ENCODE peak calls at places on chromosome 22, in four cellular contexts. A is K562, P is HepG2, Z is WTC11. R is an unnamed sample.

GRCh38 chr22:28594784-28595324 is 84.8 kb downstream of the TTC28 start:
- DNase-seq in P (peak; percentile 54), Z (no peak), A (peak; percentile 61), R (no peak)

GRCh38 chr22:17576475-17576874 is 13.2 kb downstream of the SLC25A18 start:
- DNase-seq in A (peak; percentile 32), Z (no peak), P (no peak), R (no peak)

GRCh38 chr22:23249506-23250423 is 69.5 kb downstream of the BCR start:
- DNase-seq in Z (no peak), P (no peak), A (peak; percentile 86), R (no peak)

GRCh38 chr22:50701076-50701419 is 28.4 kb downstream of the SHANK3 start:
- DNase-seq in P (peak; percentile 18), Z (peak; percentile 8), A (no peak), R (no peak)

GRCh38 chr22:48838376-48838775 is 989.3 kb downstream of the BRD1 start:
- DNase-seq in P (no peak), A (no peak), Z (no peak), R (no peak)

GRCh38 chr22:48442663-48443062 is 1385.0 kb downstream of the BRD1 start:
- DNase-seq in Z (no peak), P (no peak), A (no peak), R (no peak)

GRCh38 chr22:31646186-31647019 is 15.6 kb downstream of the PISD start:
- DNase-seq in A (peak; percentile 26), Z (no peak), P (peak; percentile 87), R (no peak)

GRCh38 chr22:33918676-33919590 is 1.3 kb downstream of the LARGE1 start:
- DNase-seq in Z (peak; percentile 23), A (no peak), P (peak; percentile 26), R (no peak)

GRCh38 chr22:30444632-30445437 is 19.3 kb downstream of the MTFP1 start:
- DNase-seq in Z (peak; percentile 85), P (peak; percentile 41), A (peak; percentile 84), R (no peak)

GRCh38 chr22:49229483-49230193 is 598.0 kb downstream of the BRD1 start:
- DNase-seq in Z (no peak), A (no peak), P (no peak), R (no peak)

GRCh38 chr22:49827853-49828598 is at the start of gene BRD1:
- DNase-seq in P (no peak), A (peak; percentile 70), Z (no peak), R (no peak)

GRCh38 chr22:30565341-30565740 is 9.1 kb downstream of the GAL3ST1 start:
- DNase-seq in P (no peak), A (no peak), Z (no peak), R (no peak)

GRCh38 chr22:40666151-40666848 is 13.0 kb upstream of the MCHR1 start:
- DNase-seq in A (no peak), Z (no peak), P (no peak), R (no peak)

GRCh38 chr22:21865041-21865440 is 2.4 kb downstream of the MAPK1 start:
- DNase-seq in A (peak; percentile 82), Z (no peak), P (no peak), R (no peak)

GRCh38 chr22:30020511-30020910 is 59.8 kb upstream of the HORMAD2 start:
- DNase-seq in Z (no peak), P (no peak), A (no peak), R (no peak)

GRCh38 chr22:45709866-45710265 is 38.2 kb downstream of the ATXN10 start:
- DNase-seq in P (no peak), A (no peak), Z (no peak), R (no peak)

GRCh38 chr22:31173386-31174145 is 13.6 kb downstream of the RNF185 start:
- DNase-seq in P (no peak), Z (no peak), A (no peak), R (no peak)

GRCh38 chr22:22666307-22667091 is 22.1 kb downstream of the GGTLC2 start:
- DNase-seq in A (peak; percentile 90), P (peak; percentile 11), Z (peak; percentile 71), R (no peak)

GRCh38 chr22:22955866-22956535 is 68.4 kb downstream of the IGLL5 start:
- DNase-seq in P (peak; percentile 59), Z (peak; percentile 72), A (peak; percentile 98), R (no peak)

GRCh38 chr22:21646608-21647590 is 4.8 kb downstream of the SDF2L1 start:
- DNase-seq in Z (peak; percentile 85), A (peak; percentile 99), P (peak; percentile 71), R (peak; percentile 52)

GRCh38 chr22:21815357-21815756 is 52.1 kb downstream of the MAPK1 start:
- DNase-seq in A (no peak), P (no peak), Z (no peak), R (no peak)

GRCh38 chr22:48568736-48569330 is 1258.8 kb downstream of the BRD1 start:
- DNase-seq in P (no peak), Z (no peak), A (no peak), R (no peak)

GRCh38 chr22:28736296-28737155 is 5.1 kb downstream of the CHEK2 start:
- DNase-seq in P (no peak), A (no peak), Z (no peak), R (no peak)

GRCh38 chr22:31238057-31238456 is 26.0 kb downstream of the LIMK2 start:
- DNase-seq in P (no peak), Z (no peak), A (no peak), R (no peak)

GRCh38 chr22:21457023-21457787 is 10.0 kb upstream of the TMEM191C start:
- DNase-seq in P (peak; percentile 65), A (no peak), Z (peak; percentile 12), R (no peak)

GRCh38 chr22:30574095-30574981 is at the start of gene GAL3ST1:
- DNase-seq in P (peak; percentile 77), A (no peak), Z (peak; percentile 61), R (no peak)

GRCh38 chr22:21624120-21624879 is 5.5 kb downstream of the YDJC start:
- DNase-seq in A (peak; percentile 97), P (no peak), Z (peak; percentile 85), R (no peak)

GRCh38 chr22:41915035-41915782 is at the start of gene SHISA8:
- DNase-seq in P (no peak), A (peak; percentile 61), Z (peak; percentile 62), R (no peak)

GRCh38 chr22:32661737-32662586 is 139.5 kb upstream of the TIMP3 start:
- DNase-seq in A (no peak), P (no peak), Z (no peak), R (no peak)

GRCh38 chr22:25219948-25220442 is 556 bp downstream of the CRYBB2 start:
- DNase-seq in A (no peak), Z (no peak), P (no peak), R (no peak)

GRCh38 chr22:35311551-35311999 is 11.9 kb downstream of the TOM1 start:
- DNase-seq in Z (no peak), P (no peak), A (no peak), R (no peak)

GRCh38 chr22:35308480-35308945 is 8.8 kb downstream of the TOM1 start:
- DNase-seq in A (no peak), Z (no peak), P (no peak), R (peak; percentile 88)

GRCh38 chr22:35313311-35314121 is 13.8 kb downstream of the TOM1 start:
- DNase-seq in P (peak; percentile 70), A (peak; percentile 31), Z (no peak), R (no peak)

GRCh38 chr22:35312198-35313059 is 12.7 kb downstream of the TOM1 start:
- DNase-seq in P (peak; percentile 90), Z (no peak), A (no peak), R (no peak)

DNA sequence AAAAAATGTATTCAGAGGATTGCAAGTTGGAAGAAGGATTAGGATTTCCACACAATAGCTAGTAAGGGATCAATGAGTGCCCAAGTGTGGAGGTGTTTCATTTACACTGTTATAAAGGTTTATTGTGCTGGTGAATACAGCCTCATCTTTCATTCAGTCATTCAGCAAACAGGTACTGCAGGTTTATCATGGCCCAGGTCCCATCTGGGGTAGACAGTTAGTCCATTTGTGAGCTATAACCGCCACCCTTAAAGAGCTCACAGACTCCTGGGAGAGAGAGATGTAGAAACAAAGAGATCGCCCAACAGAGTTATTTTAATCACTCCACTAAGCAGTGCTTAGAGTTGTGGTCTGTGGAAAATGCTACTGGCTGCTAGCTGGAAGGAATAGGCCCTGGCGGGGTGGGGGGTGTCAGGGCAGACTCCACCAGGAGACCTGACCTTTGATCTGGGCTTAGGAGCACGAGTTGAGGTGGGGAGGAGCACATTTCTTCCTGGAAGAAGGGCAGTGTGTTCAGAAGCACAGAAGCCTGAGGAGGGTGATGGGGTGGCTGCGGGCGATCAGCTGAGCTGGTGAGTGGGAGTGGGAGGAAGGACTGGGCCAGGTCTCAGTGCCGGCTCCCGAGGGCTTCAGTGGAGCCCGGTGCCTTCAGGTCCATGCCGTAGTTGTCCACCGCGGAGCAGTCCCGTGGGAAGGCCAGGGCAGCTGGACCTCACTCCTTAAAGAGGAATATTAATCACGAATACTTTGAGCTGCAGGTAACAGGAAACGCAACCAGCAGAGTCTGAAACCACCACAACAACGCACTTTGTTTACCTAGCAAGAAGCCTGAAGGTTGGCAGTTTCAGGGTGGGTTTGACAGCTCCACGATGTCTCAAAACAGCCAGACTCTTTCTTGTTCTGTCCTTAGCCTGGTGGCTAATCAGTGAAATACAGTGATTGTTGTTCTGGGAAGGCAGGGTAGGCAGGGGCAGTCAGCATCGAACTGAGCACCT is 11.2 kb downstream of the TOM1 start:
- DNase-seq in P (peak; percentile 68), Z (no peak), A (no peak), R (no peak)
- TF ChIP-seq TCF7 in P (no peak), Z (no peak), A (no peak), R (no peak)

GRCh38 chr22:43114958-43115357 is 4.4 kb downstream of the BIK start:
- DNase-seq in Z (no peak), A (no peak), P (peak; percentile 24), R (no peak)
- TF ChIP-seq TCF7 in Z (no peak), A (no peak), P (no peak), R (no peak)

GRCh38 chr22:20405291-20405930 is 11.5 kb downstream of the ZNF74 start:
- DNase-seq in P (no peak), A (no peak), Z (no peak), R (no peak)

GRCh38 chr22:20403779-20404140 is 9.8 kb downstream of the ZNF74 start:
- DNase-seq in Z (no peak), A (no peak), P (no peak), R (no peak)

GRCh38 chr22:20401376-20402020 is 7.5 kb downstream of the ZNF74 start:
- DNase-seq in P (no peak), A (no peak), Z (no peak), R (no peak)

GRCh38 chr22:20404881-20405280 is 10.9 kb downstream of the ZNF74 start:
- DNase-seq in Z (no peak), P (no peak), A (no peak), R (no peak)

GRCh38 chr22:20402960-20403778 is 9.2 kb downstream of the ZNF74 start:
- DNase-seq in A (no peak), Z (no peak), P (no peak), R (no peak)
- TF ChIP-seq TCF7 in A (no peak), Z (no peak), P (no peak), R (no peak)

DNA sequence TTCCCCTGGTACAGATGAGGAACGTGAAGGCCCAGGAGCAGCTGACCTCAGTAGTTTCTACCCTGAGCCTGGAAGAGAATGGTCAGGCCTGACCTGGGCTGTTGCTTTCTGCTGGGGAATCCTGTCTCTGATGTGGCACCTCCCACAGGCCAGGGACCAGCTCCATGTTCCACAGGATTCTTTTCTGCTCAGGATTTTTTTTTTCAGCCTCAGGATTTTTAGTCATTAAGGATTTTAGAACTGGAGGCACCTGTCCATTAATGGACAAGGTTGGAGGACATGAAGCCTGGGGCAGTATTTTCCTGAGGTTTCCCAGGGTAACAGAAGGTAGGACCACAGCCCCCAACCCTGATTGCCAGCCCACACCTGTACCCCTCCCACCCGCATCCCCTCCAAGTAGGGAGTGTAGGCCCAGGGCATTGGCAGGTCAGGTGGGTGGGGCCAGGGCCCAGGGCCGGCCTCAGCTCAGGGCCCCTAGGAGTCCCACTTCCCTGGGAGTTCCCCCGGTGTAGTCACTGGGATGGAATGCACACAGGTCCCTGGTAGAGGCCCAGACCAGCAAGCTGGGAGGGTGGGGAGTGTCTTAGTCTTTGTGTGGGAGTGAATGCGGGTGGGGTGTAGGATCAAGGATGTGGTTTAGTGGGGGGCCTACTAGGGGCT is 16.1 kb downstream of the BIK start:
- DNase-seq in Z (no peak), A (peak; percentile 21), P (peak; percentile 65), R (no peak)
- TF ChIP-seq TCF7 in Z (no peak), A (no peak), P (no peak), R (no peak)

R was measured in GM12878.